ENCODE peak calls at places on chromosomes 3 and 15, in five cellular contexts. D, E, A, U and T are unnamed samples. For H3K9me3, the result is how much of the 10 kb centered on the place peaks cover.

GRCh38 chr15:70308011-70308761 is 210.5 kb upstream of the TLE3 start:
- DNase-seq in D (no peak), E (no peak), A (no peak), U (no peak), T (peak)

GRCh38 chr3:148882288-148882687 is 17.2 kb downstream of the CPA3 start:
- DNase-seq in D (peak), E (no peak), A (peak), U (no peak), T (no peak)

GRCh38 chr3:150760431-150761200 is 2.4 kb downstream of the SIAH2 start:
- DNase-seq in D (no peak), E (no peak), A (no peak), U (no peak), T (peak)

GRCh38 chr15:90266061-90266431 is 574 bp downstream of the NGRN start:
- DNase-seq in D (peak), E (peak), A (peak), U (peak), T (peak)

GRCh38 chr3:195052939-195053338 is 218.0 kb downstream of the XXYLT1 start:
- DNase-seq in D (no peak), E (no peak), A (no peak), U (no peak), T (no peak)

GRCh38 chr3:126985143-126985985 is 2.4 kb downstream of the PLXNA1 start:
- DNase-seq in D (no peak), E (no peak), A (no peak), U (no peak), T (no peak)

GRCh38 chr3:58206406-58207011 is 4.3 kb downstream of the DNASE1L3 start:
- DNase-seq in D (peak), E (no peak), A (peak), U (no peak), T (no peak)

GRCh38 chr3:151400341-151400740 is 15.8 kb upstream of the P2RY12 start:
- DNase-seq in D (no peak), E (no peak), A (no peak), U (no peak), T (no peak)

GRCh38 chr15:67537771-67538170 is 4.7 kb upstream of the MAP2K5 start:
- DNase-seq in D (no peak), E (no peak), A (no peak), U (no peak), T (peak)

GRCh38 chr3:156382458-156383346 is 172.2 kb downstream of the SSR3 start:
- DNase-seq in D (no peak), E (no peak), A (peak), U (peak), T (peak)

GRCh38 chr15:62969442-62970089 is 73.0 kb upstream of the TPM1 start:
- DNase-seq in D (no peak), E (no peak), A (no peak), U (no peak), T (no peak)

GRCh38 chr3:126349071-126349470 is 8.1 kb downstream of the KLF15 start:
- DNase-seq in D (no peak), E (no peak), A (no peak), U (no peak), T (no peak)

GRCh38 chr3:119481079-119481478 is 12.3 kb downstream of the POGLUT1 start:
- DNase-seq in D (peak), E (no peak), A (peak), U (no peak), T (no peak)

GRCh38 chr15:62446984-62447383 is 281.9 kb upstream of the C2CD4B start:
- DNase-seq in D (no peak), E (no peak), A (no peak), U (no peak), T (no peak)

GRCh38 chr3:72887723-72888545 is at the start of gene GXYLT2:
- DNase-seq in D (peak), E (peak), A (peak), U (peak), T (no peak)

GRCh38 chr3:174270841-174271240 is 588.3 kb upstream of the NAALADL2 start:
- DNase-seq in D (peak), E (no peak), A (peak), U (no peak), T (no peak)

GRCh38 chr3:156098437-156099035 is 21.8 kb upstream of the KCNAB1 start:
- DNase-seq in D (no peak), E (no peak), A (no peak), U (no peak), T (no peak)

GRCh38 chr15:79978694-79979519 is 7.9 kb upstream of the BCL2A1 start:
- DNase-seq in D (peak), E (no peak), A (peak), U (no peak), T (peak)

GRCh38 chr3:31092748-31093607 is 198.5 kb upstream of the GADL1 start:
- DNase-seq in D (no peak), E (no peak), A (peak), U (no peak), T (no peak)

GRCh38 chr3:14505803-14506500 is 34.2 kb downstream of the GRIP2 start:
- DNase-seq in D (no peak), E (no peak), A (no peak), U (no peak), T (no peak)

GRCh38 chr3:121414924-121415323 is 130.9 kb downstream of the POLQ start:
- DNase-seq in D (no peak), E (no peak), A (no peak), U (no peak), T (no peak)

GRCh38 chr3:110754207-110754916 is 317.3 kb upstream of the NECTIN3 start:
- DNase-seq in D (no peak), E (no peak), A (no peak), U (no peak), T (no peak)

GRCh38 chr3:113231827-113232253 is 20.5 kb downstream of the BOC start:
- DNase-seq in D (peak), E (no peak), A (peak), U (no peak), T (no peak)

GRCh38 chr3:179837374-179837773 is 184.5 kb downstream of the USP13 start:
- DNase-seq in D (no peak), E (no peak), A (peak), U (no peak), T (no peak)

GRCh38 chr3:125119752-125120369 is 64.1 kb upstream of the HEG1 start:
- DNase-seq in D (no peak), E (no peak), A (no peak), U (no peak), T (no peak)

GRCh38 chr3:65425880-65426279 is 612.8 kb downstream of the MAGI1 start:
- DNase-seq in D (no peak), E (no peak), A (peak), U (no peak), T (no peak)

GRCh38 chr3:55244247-55244646 is 242.9 kb downstream of the WNT5A start:
- DNase-seq in D (no peak), E (no peak), A (no peak), U (no peak), T (no peak)

GRCh38 chr15:71532994-71533393 is 277.4 kb upstream of the NR2E3 start:
- DNase-seq in D (no peak), E (no peak), A (no peak), U (peak), T (peak)

GRCh38 chr15:85318048-85318731 is 62.2 kb upstream of the AKAP13 start:
- DNase-seq in D (peak), E (no peak), A (peak), U (no peak), T (peak)

GRCh38 chr15:40775740-40776536 is 6.2 kb downstream of the C15orf62 start:
- DNase-seq in D (no peak), E (no peak), A (no peak), U (no peak), T (no peak)

GRCh38 chr15:67843571-67844387 is 3.9 kb upstream of the RNU6-1 start:
- DNase-seq in D (peak), E (no peak), A (peak), U (peak), T (no peak)

GRCh38 chr15:73985101-73985873 is 6.8 kb downstream of the STOML1 start:
- DNase-seq in D (peak), E (no peak), A (peak), U (no peak), T (no peak)

GRCh38 chr3:16439163-16439847 is 74.2 kb downstream of the RFTN1 start:
- DNase-seq in D (peak), E (no peak), A (peak), U (no peak), T (no peak)

GRCh38 chr15:99014803-99015676 is 7.4 kb upstream of the PGPEP1L start:
- DNase-seq in D (peak), E (no peak), A (peak), U (peak), T (peak)

DNA sequence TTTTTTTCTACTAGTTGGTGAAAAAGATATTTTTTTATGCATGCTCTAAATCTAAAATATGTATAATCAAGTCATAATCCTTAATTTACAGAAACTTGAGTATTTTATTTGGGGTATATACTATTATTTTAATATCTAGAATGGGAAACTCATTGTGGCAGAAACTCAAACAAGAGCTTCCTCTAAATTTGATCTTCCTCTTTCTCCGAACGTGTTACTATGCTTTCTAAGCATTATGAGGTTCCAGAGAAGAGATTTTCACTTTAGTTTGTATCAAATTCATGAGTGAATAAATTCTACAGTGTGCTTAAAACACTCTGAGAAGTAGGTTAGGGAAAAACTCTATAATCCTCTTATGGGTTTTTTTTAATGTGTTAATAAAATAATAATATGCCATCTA is 173.1 kb downstream of the POTEB3 start:
- DNase-seq in D (no peak), E (no peak), A (no peak), U (peak), T (no peak)
- H3K9me3 ChIP-seq in D (under half), E (under half), A (under half), U (under half), T (under half)

DNA sequence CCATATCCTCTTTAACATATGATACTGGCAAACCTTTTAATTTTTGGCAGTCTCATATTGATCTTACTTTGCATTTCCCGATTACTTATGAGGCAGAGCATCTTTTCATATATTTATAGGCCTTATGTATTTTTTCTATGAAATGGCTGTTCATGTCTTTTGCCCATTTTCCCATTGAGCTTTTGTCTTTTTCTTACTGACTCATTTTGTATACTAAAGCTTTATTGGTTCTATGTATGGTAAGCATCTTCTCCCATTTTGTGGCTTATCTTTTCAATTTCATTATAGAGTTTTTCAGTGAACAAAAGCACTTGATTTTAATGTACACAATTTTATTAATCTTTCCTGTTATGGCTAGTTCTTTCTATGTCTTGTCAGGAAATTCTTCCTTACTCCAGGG is 17.2 kb downstream of the HDGFL3 start:
- DNase-seq in D (no peak), E (no peak), A (no peak), U (no peak), T (no peak)
- H3K9me3 ChIP-seq in D (under half), E (under half), A (under half), U (under half), T (under half)

DNA sequence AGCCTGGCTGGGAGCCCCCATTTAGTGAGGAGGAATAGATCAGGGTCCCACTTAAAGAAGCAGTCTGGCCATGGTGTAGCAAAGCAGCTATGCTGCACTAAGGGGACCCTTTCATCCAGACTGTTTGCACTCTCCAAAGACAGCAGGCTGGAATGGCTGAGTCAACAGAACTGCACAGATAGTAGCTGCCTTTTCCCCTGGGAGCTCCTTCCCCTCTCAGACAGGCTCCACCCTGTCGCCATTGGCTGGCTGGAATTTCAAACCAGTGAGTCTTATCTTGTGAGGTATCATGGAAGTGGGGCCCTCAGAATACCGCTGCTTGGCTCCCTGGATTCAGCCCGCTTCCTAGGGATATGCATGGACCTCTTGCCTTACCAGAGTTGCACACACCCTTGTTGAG is 117.1 kb downstream of the EPHA6 start:
- DNase-seq in D (no peak), E (no peak), A (no peak), U (no peak), T (no peak)
- H3K9me3 ChIP-seq in D (under half), E (under half), A (under half), U (under half), T (under half)

DNA sequence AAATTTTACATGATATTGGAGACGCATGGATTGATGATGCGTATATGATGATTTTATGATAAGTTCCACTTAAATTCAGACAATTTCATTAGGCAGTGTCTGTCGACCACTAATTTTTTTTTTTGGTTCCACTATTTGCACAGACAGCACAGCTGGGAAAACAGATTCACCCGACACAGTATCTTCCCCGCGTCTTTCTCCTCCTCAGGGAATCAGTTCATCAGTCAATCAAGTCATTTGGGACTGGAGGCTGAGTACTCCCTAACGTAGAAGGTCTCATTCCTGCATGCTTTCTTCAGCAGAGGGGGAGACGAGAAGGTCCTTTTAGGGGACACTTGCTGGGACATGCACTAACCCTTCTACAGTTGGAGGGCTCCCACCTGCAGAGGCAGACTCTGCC is 148.7 kb downstream of the LMLN start:
- DNase-seq in D (no peak), E (no peak), A (no peak), U (no peak), T (no peak)
- H3K9me3 ChIP-seq in D (under half), E (under half), A (under half), U (under half), T (under half)

GRCh38 chr15:25238716-25239470 is 199.9 kb downstream of the UBE3A start:
- DNase-seq in D (no peak), E (no peak), A (no peak), U (no peak), T (no peak)
- H3K9me3 ChIP-seq in D (under half), E (under half), A (half or more), U (under half), T (under half)

GRCh38 chr15:22258402-22259150 is 178.2 kb downstream of the OR4M2 start:
- DNase-seq in D (no peak), E (no peak), A (no peak), U (no peak), T (no peak)
- H3K9me3 ChIP-seq in D (under half), E (under half), A (under half), U (under half), T (under half)

GRCh38 chr15:33055962-33056361 is 138.6 kb downstream of the FMN1 start:
- DNase-seq in D (no peak), E (no peak), A (no peak), U (no peak), T (no peak)

GRCh38 chr15:33047077-33047476 is 147.4 kb downstream of the FMN1 start:
- DNase-seq in D (no peak), E (no peak), A (no peak), U (no peak), T (no peak)

GRCh38 chr15:33048255-33048654 is 146.3 kb downstream of the FMN1 start:
- DNase-seq in D (no peak), E (no peak), A (no peak), U (no peak), T (no peak)

GRCh38 chr15:33051528-33051927 is 143.0 kb downstream of the FMN1 start:
- DNase-seq in D (no peak), E (no peak), A (no peak), U (no peak), T (no peak)
- H3K9me3 ChIP-seq in D (under half), E (under half), A (under half), U (under half), T (under half)